ENCODE peak calls at places on chromosomes 1 and 21, in ten cellular contexts. S is left ventricle myocardium inferior, V is EL, E is nephron progenitor cell, I is neural progenitor cell, X is AG04450, P is lower leg skin, K is NCI-H1092 treated with DMSO at 0.1 percent for 48 hours, Y is germinal center, A is GDM1. U is an unnamed sample.

GRCh38 chr1:41918450-41919043 is at the start of gene HIVEP3:
- DNase-seq in S (no peak), E (no peak), X (no peak), K (peak; percentile 85), V (peak; percentile 36), A (no peak), Y (no peak), P (no peak), I (peak; percentile 68), U (peak; percentile 23)

GRCh38 chr21:44871576-44872265 is 1.8 kb downstream of the PTTG1IP start:
- DNase-seq in V (peak; percentile 76), X (no peak), Y (no peak), E (no peak), A (no peak), I (no peak), P (peak; percentile 81), K (no peak), S (no peak), U (no peak)

GRCh38 chr1:172885411-172885810 is 165.3 kb downstream of the TNFSF18 start:
- DNase-seq in I (no peak), X (no peak), P (no peak), S (no peak), Y (no peak), A (no peak), K (no peak), E (no peak), V (peak; percentile 79), U (no peak)

GRCh38 chr1:212219679-212220463 is 65.3 kb upstream of the PPP2R5A start:
- DNase-seq in Y (no peak), V (peak; percentile 60), A (no peak), I (peak; percentile 51), S (no peak), K (no peak), P (no peak), E (no peak), X (no peak), U (no peak)

GRCh38 chr1:231806623-231807470 is 180.3 kb downstream of the DISC1 start:
- DNase-seq in V (peak; percentile 52), P (peak; percentile 33), I (peak; percentile 81), K (peak; percentile 96), Y (peak; percentile 25), A (peak; percentile 44), S (peak; percentile 34), X (no peak), E (peak; percentile 62), U (peak; percentile 77)

GRCh38 chr1:12594966-12595838 is 22.8 kb downstream of the DHRS3 start:
- DNase-seq in P (peak; percentile 61), S (peak; percentile 80), V (peak; percentile 41), E (peak; percentile 86), A (no peak), X (peak; percentile 33), K (no peak), Y (peak; percentile 37), I (peak; percentile 79), U (peak; percentile 25)

GRCh38 chr1:76294470-76295194 is 220.1 kb downstream of the ST6GALNAC3 start:
- DNase-seq in A (no peak), V (no peak), K (peak; percentile 21), S (no peak), E (no peak), X (no peak), P (no peak), I (no peak), Y (no peak), U (no peak)

GRCh38 chr1:211797994-211798393 is 32.6 kb downstream of the LPGAT1 start:
- DNase-seq in I (no peak), A (no peak), X (no peak), P (no peak), E (no peak), V (no peak), K (no peak), Y (no peak), S (no peak), U (no peak)

U was measured in BE2C.